ENCODE peak calls at places on chromosomes 11 and 22, in six cellular contexts. A is A549, R is GM23338, P is breast epithelium, Y is adrenal gland, D is endodermal cell. E is an unnamed sample. For H3K4me1, the result is how much of the 10 kb centered on the place peaks cover.

GRCh38 chr11:78432956-78433355 is 15.3 kb upstream of the GAB2 start:
- DNase-seq in A (no peak), R (no peak), P (no peak), Y (no peak), D (no peak), E (no peak)

GRCh38 chr11:134357545-134357839 is 25.7 kb downstream of the GLB1L2 start:
- DNase-seq in A (no peak), R (no peak), P (no peak), Y (no peak), D (peak), E (no peak)

GRCh38 chr22:35656284-35656752 is 8.1 kb downstream of the APOL6 start:
- DNase-seq in A (no peak), R (no peak), P (no peak), Y (no peak), D (no peak), E (no peak)

GRCh38 chr22:29702931-29703594 is 16.7 kb upstream of the CABP7 start:
- DNase-seq in A (no peak), R (peak), P (no peak), Y (no peak), D (no peak), E (peak)

GRCh38 chr22:28051091-28051786 is 132.2 kb upstream of the PITPNB start:
- DNase-seq in A (no peak), R (no peak), P (no peak), Y (no peak), D (no peak), E (no peak)

GRCh38 chr11:13169709-13170108 is 107.9 kb upstream of the BMAL1 start:
- DNase-seq in A (peak), R (no peak), P (no peak), Y (peak), D (no peak), E (no peak)

GRCh38 chr11:134545521-134545920 is 133.5 kb upstream of the B3GAT1 start:
- DNase-seq in A (no peak), R (no peak), P (no peak), Y (no peak), D (no peak), E (no peak)

GRCh38 chr11:70490208-70490607 is 91.9 kb downstream of the CTTN start:
- DNase-seq in A (no peak), R (no peak), P (peak), Y (no peak), D (no peak), E (no peak)

GRCh38 chr11:118658372-118659313 is 20.8 kb downstream of the TREH start:
- DNase-seq in A (no peak), R (peak), P (no peak), Y (no peak), D (peak), E (no peak)

GRCh38 chr11:14374922-14375630 is 16.1 kb upstream of the RRAS2 start:
- DNase-seq in A (peak), R (peak), P (no peak), Y (no peak), D (peak), E (no peak)

GRCh38 chr11:11382858-11383532 is 29.9 kb upstream of the CSNK2A3 start:
- DNase-seq in A (no peak), R (no peak), P (no peak), Y (no peak), D (peak), E (no peak)

GRCh38 chr11:86990520-86990919 is 35.3 kb upstream of the FZD4 start:
- DNase-seq in A (peak), R (peak), P (no peak), Y (no peak), D (peak), E (no peak)

GRCh38 chr11:108289699-108290098 is 66.8 kb downstream of the ATM start:
- DNase-seq in A (no peak), R (no peak), P (no peak), Y (no peak), D (no peak), E (no peak)

GRCh38 chr11:17612221-17613188 is 65.4 kb downstream of the OTOG start:
- DNase-seq in A (no peak), R (no peak), P (no peak), Y (no peak), D (no peak), E (peak)

GRCh38 chr11:91104237-91104636 is 881.4 kb upstream of the CHORDC1 start:
- DNase-seq in A (peak), R (no peak), P (no peak), Y (no peak), D (no peak), E (no peak)

GRCh38 chr22:26302726-26303125 is 126.3 kb upstream of the ASPHD2 start:
- DNase-seq in A (no peak), R (no peak), P (no peak), Y (no peak), D (no peak), E (no peak)

GRCh38 chr11:72005347-72006260 is 6.9 kb downstream of the IL18BP start:
- DNase-seq in A (no peak), R (no peak), P (peak), Y (no peak), D (no peak), E (no peak)

GRCh38 chr22:28268845-28269244 is 349.8 kb upstream of the PITPNB start:
- DNase-seq in A (no peak), R (no peak), P (no peak), Y (no peak), D (no peak), E (no peak)

GRCh38 chr11:132445966-132446365 is 1075.6 kb downstream of the NTM start:
- DNase-seq in A (no peak), R (no peak), P (no peak), Y (no peak), D (no peak), E (no peak)

GRCh38 chr11:64601605-64602465 is 10.8 kb downstream of the SLC22A12 start:
- DNase-seq in A (no peak), R (no peak), P (no peak), Y (no peak), D (no peak), E (no peak)

GRCh38 chr11:86222081-86222480 is 22.5 kb upstream of the EED start:
- DNase-seq in A (no peak), R (no peak), P (no peak), Y (no peak), D (no peak), E (no peak)

GRCh38 chr11:76690736-76691135 is 20.2 kb upstream of the LRRC32 start:
- DNase-seq in A (no peak), R (no peak), P (no peak), Y (no peak), D (no peak), E (no peak)

GRCh38 chr22:29907753-29908515 is 25.0 kb downstream of the MTMR3 start:
- DNase-seq in A (peak), R (peak), P (peak), Y (peak), D (no peak), E (peak)

GRCh38 chr22:18146389-18146753 is 3.6 kb upstream of the USP18 start:
- DNase-seq in A (no peak), R (no peak), P (no peak), Y (no peak), D (no peak), E (no peak)

GRCh38 chr11:134418119-134418840 is 6.2 kb upstream of the B3GAT1 start:
- DNase-seq in A (peak), R (peak), P (no peak), Y (no peak), D (no peak), E (no peak)

GRCh38 chr22:37419370-37419915 is 7.8 kb downstream of the ELFN2 start:
- DNase-seq in A (no peak), R (no peak), P (no peak), Y (no peak), D (no peak), E (no peak)

GRCh38 chr11:86978756-86979608 is 23.8 kb upstream of the FZD4 start:
- DNase-seq in A (peak), R (peak), P (no peak), Y (no peak), D (no peak), E (no peak)

GRCh38 chr22:45648320-45649070 is 23.1 kb upstream of the ATXN10 start:
- DNase-seq in A (no peak), R (no peak), P (no peak), Y (no peak), D (no peak), E (peak)

GRCh38 chr22:27252282-27253049 is 549.1 kb downstream of the MN1 start:
- DNase-seq in A (peak), R (no peak), P (no peak), Y (peak), D (no peak), E (no peak)

GRCh38 chr22:41003041-41003440 is 51.9 kb downstream of the RBX1 start:
- DNase-seq in A (no peak), R (peak), P (peak), Y (no peak), D (no peak), E (no peak)

GRCh38 chr11:5040876-5041275 is 5.5 kb upstream of the OR52J3 start:
- DNase-seq in A (no peak), R (no peak), P (no peak), Y (no peak), D (no peak), E (no peak)

GRCh38 chr11:5038336-5038735 is 8.0 kb upstream of the OR52J3 start:
- DNase-seq in A (no peak), R (no peak), P (no peak), Y (no peak), D (no peak), E (no peak)

GRCh38 chr11:5046226-5046625 is at the start of gene OR52J3:
- DNase-seq in A (no peak), R (no peak), P (no peak), Y (no peak), D (no peak), E (no peak)

GRCh38 chr11:5043385-5043784 is 2.9 kb upstream of the OR52J3 start:
- DNase-seq in A (no peak), R (no peak), P (no peak), Y (no peak), D (no peak), E (no peak)

DNA sequence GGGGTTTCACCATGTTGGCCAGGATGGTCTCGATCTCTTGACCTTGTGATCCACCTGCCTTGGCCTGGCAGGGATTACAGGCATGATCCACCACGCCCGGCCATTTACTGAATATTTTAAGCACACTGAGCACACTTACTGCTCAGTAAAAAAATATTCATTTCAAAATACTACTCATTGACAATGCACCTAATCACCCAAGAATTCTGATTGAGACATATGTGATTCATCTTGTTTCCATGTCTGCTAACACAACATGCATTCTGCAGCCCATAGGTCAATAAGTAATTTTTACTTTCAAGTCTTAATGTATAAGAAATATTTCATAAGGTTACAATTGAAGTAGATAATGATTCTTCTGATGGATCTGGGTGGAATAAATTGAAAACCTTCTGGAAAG is 4.2 kb upstream of the OR52J3 start:
- DNase-seq in A (no peak), R (no peak), P (no peak), Y (no peak), D (no peak), E (no peak)
- TF ChIP-seq CTCF in A (no peak), R (no peak), P (no peak), Y (no peak), D (no peak), E (no peak)

DNA sequence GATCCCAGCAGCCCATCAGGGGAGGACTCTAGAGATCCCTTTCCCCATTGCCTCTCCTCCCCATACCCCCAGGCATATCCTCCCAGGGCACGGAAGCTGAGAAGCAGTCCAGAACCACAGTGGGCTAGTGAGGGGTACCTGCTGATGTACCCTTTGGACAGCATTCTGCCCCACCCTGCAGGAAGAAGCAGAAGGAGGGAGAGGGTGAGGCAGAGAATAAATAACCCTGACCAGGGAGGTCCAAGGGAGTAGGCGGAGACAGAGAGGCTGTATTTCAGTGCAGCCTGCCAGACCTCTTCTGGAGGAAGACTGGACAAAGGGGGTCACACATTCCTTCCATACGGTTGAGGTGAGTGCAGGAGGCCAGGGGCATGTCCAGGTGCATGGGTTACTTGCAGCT is at the start of gene OR51E1:
- DNase-seq in A (no peak), R (no peak), P (no peak), Y (no peak), D (no peak), E (no peak)
- H3K4me3 ChIP-seq in A (no peak), R (no peak), P (no peak), Y (no peak), D (no peak), E (no peak)

GRCh38 chr11:119680899-119681370 is 48.1 kb downstream of the NECTIN1 start:
- DNase-seq in A (no peak), R (no peak), P (no peak), Y (peak), D (no peak), E (peak)
- H3K4me1 ChIP-seq in A (under half), R (under half), P (under half), Y (under half), D (under half), E (under half)

GRCh38 chr11:47269002-47269828 is 718 bp upstream of the MADD start:
- DNase-seq in A (peak), R (peak), P (peak), Y (peak), D (peak), E (peak)
- TF ChIP-seq CTCF in A (no peak), R (no peak), P (peak), Y (peak), D (no peak), E (no peak)

GRCh38 chr22:46942816-46943783 is 180.7 kb downstream of the TBC1D22A start:
- DNase-seq in A (no peak), R (no peak), P (no peak), Y (peak), D (no peak), E (peak)
- H3K4me3 ChIP-seq in A (no peak), R (no peak), P (no peak), Y (no peak), D (no peak), E (no peak)

GRCh38 chr11:33721291-33721840 is 14.9 kb downstream of the CD59 start:
- DNase-seq in A (no peak), R (no peak), P (no peak), Y (no peak), D (no peak), E (no peak)
- H3K4me1 ChIP-seq in A (half or more), R (under half), P (under half), Y (under half), D (under half), E (half or more)

GRCh38 chr11:45590743-45591142 is 74.7 kb downstream of the CHST1 start:
- DNase-seq in A (no peak), R (no peak), P (no peak), Y (peak), D (peak), E (no peak)

GRCh38 chr11:45596571-45596970 is 68.9 kb downstream of the CHST1 start:
- DNase-seq in A (no peak), R (no peak), P (no peak), Y (no peak), D (peak), E (no peak)

GRCh38 chr11:45592581-45592980 is 72.8 kb downstream of the CHST1 start:
- DNase-seq in A (no peak), R (no peak), P (no peak), Y (no peak), D (peak), E (no peak)

GRCh38 chr11:45597116-45597515 is 68.3 kb downstream of the CHST1 start:
- DNase-seq in A (no peak), R (no peak), P (no peak), Y (no peak), D (no peak), E (no peak)

GRCh38 chr11:45593992-45594391 is 71.4 kb downstream of the CHST1 start:
- DNase-seq in A (peak), R (peak), P (no peak), Y (no peak), D (peak), E (no peak)
- TF ChIP-seq CTCF in A (no peak), R (no peak), P (no peak), Y (no peak), D (no peak), E (no peak)

E was measured in upper lobe of left lung.